ENCODE peak calls at places on chromosome 6, in five cellular contexts. D, E, O, G and L are unnamed samples.

GRCh38 chr6:136952714-136953260 is 30.7 kb downstream of the SLC35D3 start:
- DNase-seq in O (no peak), E (no peak), D (no peak), G (no peak), L (peak; percentile 59)

GRCh38 chr6:38572186-38572813 is 67.4 kb downstream of the BTBD9 start:
- DNase-seq in O (no peak), G (no peak), E (no peak), D (peak; percentile 41), L (no peak)

GRCh38 chr6:56802570-56802969 is 152.3 kb upstream of the BEND6 start:
- DNase-seq in E (peak; percentile 42), D (no peak), G (no peak), O (no peak), L (no peak)

GRCh38 chr6:118100763-118101162 is 193.7 kb downstream of the SLC35F1 start:
- DNase-seq in G (no peak), E (no peak), D (no peak), O (no peak), L (no peak)

GRCh38 chr6:166419717-166420116 is 37.0 kb upstream of the MPC1 start:
- DNase-seq in G (no peak), E (no peak), D (no peak), O (no peak), L (no peak)

GRCh38 chr6:132830236-132830799 is 15.9 kb downstream of the RPS12 start:
- DNase-seq in E (no peak), O (no peak), G (no peak), D (no peak), L (no peak)

GRCh38 chr6:161544801-161545490 is 271.1 kb upstream of the AGPAT4 start:
- DNase-seq in E (no peak), D (no peak), O (no peak), G (no peak), L (no peak)

GRCh38 chr6:124535299-124535698 is 426.9 kb upstream of the RNF217 start:
- DNase-seq in D (no peak), G (no peak), O (no peak), E (no peak), L (no peak)

GRCh38 chr6:85250586-85251216 is 199.2 kb upstream of the NT5E start:
- DNase-seq in E (no peak), D (no peak), G (no peak), O (no peak), L (no peak)

GRCh38 chr6:26250806-26251075 is 114.3 kb upstream of the BTN3A2 start:
- DNase-seq in E (no peak), D (no peak), G (no peak), O (no peak), L (no peak)

GRCh38 chr6:25991785-25992412 is 29.3 kb downstream of the TRIM38 start:
- DNase-seq in E (peak; percentile 51), D (peak; percentile 87), G (peak; percentile 91), O (peak; percentile 80), L (peak; percentile 86)

GRCh38 chr6:133890941-133891813 is 2.3 kb downstream of the TCF21 start:
- DNase-seq in G (no peak), O (no peak), D (no peak), E (no peak), L (peak; percentile 89)

GRCh38 chr6:18207438-18207837 is 52.2 kb downstream of the KDM1B start:
- DNase-seq in D (no peak), E (no peak), G (no peak), O (no peak), L (no peak)

GRCh38 chr6:21587182-21587924 is 6.2 kb upstream of the SOX4 start:
- DNase-seq in E (peak; percentile 73), O (peak; percentile 79), D (peak; percentile 82), G (peak; percentile 87), L (peak; percentile 86)

GRCh38 chr6:125190667-125191066 is 37.1 kb downstream of the TPD52L1 start:
- DNase-seq in G (no peak), O (no peak), D (no peak), E (no peak), L (no peak)

GRCh38 chr6:3987072-3987471 is 91.9 kb downstream of the FAM217A start:
- DNase-seq in D (no peak), E (no peak), O (peak; percentile 38), G (no peak), L (no peak)

GRCh38 chr6:149938571-149939462 is 3.0 kb upstream of the ULBP2 start:
- DNase-seq in E (no peak), D (peak; percentile 83), G (peak; percentile 77), O (no peak), L (peak; percentile 84)

GRCh38 chr6:34819571-34820480 is 27.9 kb downstream of the BLTP3A start:
- DNase-seq in E (no peak), G (no peak), D (no peak), O (no peak), L (no peak)

GRCh38 chr6:139135578-139136545 is 982 bp downstream of the HECA start:
- DNase-seq in G (peak; percentile 86), E (peak; percentile 39), D (peak; percentile 62), O (peak; percentile 55), L (peak; percentile 73)

GRCh38 chr6:46014511-46015118 is 1.0 kb downstream of the CLIC5 start:
- DNase-seq in D (no peak), O (no peak), G (no peak), E (no peak), L (peak; percentile 65)

GRCh38 chr6:158387036-158387435 is 74.8 kb downstream of the TULP4 start:
- DNase-seq in G (no peak), E (no peak), O (no peak), D (no peak), L (no peak)
- TF ChIP-seq CTCF in G (no peak), E (peak; percentile 8), O (no peak), D (peak; percentile 20), L (no peak)

GRCh38 chr6:27287751-27288135 is 24.3 kb downstream of the POM121L2 start:
- DNase-seq in G (no peak), E (no peak), O (no peak), D (no peak), L (no peak)
- H3K27me3 ChIP-seq in G (peaks cover 100% of the 10 kb centered on the region), E (no peaks in the 10 kb centered on the region), O (no peaks in the 10 kb centered on the region), D (no peaks in the 10 kb centered on the region), L (peaks cover 76% of the 10 kb centered on the region)

DNA sequence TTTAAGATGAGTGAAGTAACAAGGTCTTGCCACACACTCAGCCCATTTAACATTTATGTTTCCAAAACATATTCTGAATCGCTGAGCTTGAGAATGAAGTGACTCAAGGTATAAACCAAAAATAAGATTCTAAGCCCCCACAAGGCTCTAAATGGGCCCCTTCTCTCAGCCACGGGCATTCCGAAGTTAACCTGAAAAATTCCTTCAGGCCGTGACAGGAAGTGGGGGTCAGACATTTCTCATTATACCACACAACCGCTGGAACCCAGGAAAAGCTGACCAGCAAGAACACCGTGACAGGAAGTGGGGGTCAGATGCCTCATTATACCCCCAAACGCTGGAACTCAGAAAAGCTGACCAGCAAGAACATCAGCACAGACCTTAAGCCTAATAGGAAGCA is 247.9 kb downstream of the ERMARD start:
- DNase-seq in E (no peak), D (no peak), G (no peak), O (no peak), L (no peak)
- TF ChIP-seq CTCF in E (no peak), D (no peak), G (no peak), O (no peak), L (no peak)

GRCh38 chr6:99591673-99592364 is 14.8 kb upstream of the PRDM13 start:
- DNase-seq in D (no peak), E (no peak), G (no peak), O (no peak), L (no peak)
- H3K27me3 ChIP-seq in D (peaks cover 1% of the 10 kb centered on the region), E (peaks cover 39% of the 10 kb centered on the region), G (peaks cover 95% of the 10 kb centered on the region), O (no peaks in the 10 kb centered on the region), L (peaks cover 77% of the 10 kb centered on the region)

GRCh38 chr6:163404825-163405265 is 9.7 kb upstream of the QKI start:
- DNase-seq in O (peak; percentile 69), D (no peak), G (no peak), E (no peak), L (peak; percentile 60)

GRCh38 chr6:163408352-163408991 is 6.0 kb upstream of the QKI start:
- DNase-seq in D (no peak), O (no peak), G (no peak), E (no peak), L (no peak)

GRCh38 chr6:163406830-163407229 is 7.7 kb upstream of the QKI start:
- DNase-seq in G (no peak), D (no peak), O (no peak), E (no peak), L (no peak)

GRCh38 chr6:163406320-163406719 is 8.2 kb upstream of the QKI start:
- DNase-seq in G (no peak), E (no peak), D (no peak), O (no peak), L (no peak)

GRCh38 chr6:163405412-163406309 is 8.9 kb upstream of the QKI start:
- DNase-seq in O (peak; percentile 81), G (peak; percentile 84), D (peak; percentile 36), E (no peak), L (peak; percentile 62)
- TF ChIP-seq CTCF in O (no peak), G (no peak), D (no peak), E (no peak), L (no peak)

DNA sequence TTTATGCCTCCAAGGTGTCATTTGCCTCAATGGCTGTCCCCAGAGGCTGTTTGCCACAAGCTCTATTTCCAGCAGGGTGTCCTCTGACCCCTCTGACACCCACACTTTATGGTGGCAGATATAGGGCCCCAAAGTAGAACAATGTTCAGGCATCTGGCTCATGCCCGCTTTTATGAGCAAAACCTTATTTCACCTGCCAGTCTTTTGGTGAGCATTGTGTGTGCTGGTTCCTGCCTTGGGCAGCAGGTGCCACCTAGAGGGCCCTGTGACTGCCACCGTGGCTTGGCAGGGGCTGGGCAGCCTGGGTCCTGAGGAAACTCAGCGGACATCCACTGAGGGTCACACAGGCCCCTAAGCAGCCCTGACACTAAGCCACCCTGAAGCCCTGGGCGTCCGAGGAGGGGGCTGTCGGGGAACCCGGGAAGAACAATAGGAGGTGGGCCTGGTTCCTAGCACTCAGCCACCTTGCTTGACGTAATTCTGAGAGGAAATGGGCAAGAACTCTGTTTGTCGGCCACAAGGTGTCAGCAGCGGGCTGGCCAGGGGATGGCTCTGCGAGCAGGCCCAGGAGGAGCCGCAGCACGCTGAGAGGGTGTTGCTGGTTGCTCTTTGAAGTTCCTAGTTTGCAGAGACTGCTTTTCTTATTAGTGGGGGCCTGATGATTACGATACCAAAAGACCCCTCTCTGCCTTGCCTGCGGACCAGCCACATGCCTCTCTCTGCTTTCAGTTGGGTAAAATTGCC is 148.9 kb downstream of the SCML4 start:
- DNase-seq in D (peak; percentile 86), G (peak; percentile 87), E (peak; percentile 71), O (peak; percentile 83), L (peak; percentile 95)
- H3K27me3 ChIP-seq in D (no peaks in the 10 kb centered on the region), G (peaks cover 3% of the 10 kb centered on the region), E (no peaks in the 10 kb centered on the region), O (no peaks in the 10 kb centered on the region), L (no peaks in the 10 kb centered on the region)

DNA sequence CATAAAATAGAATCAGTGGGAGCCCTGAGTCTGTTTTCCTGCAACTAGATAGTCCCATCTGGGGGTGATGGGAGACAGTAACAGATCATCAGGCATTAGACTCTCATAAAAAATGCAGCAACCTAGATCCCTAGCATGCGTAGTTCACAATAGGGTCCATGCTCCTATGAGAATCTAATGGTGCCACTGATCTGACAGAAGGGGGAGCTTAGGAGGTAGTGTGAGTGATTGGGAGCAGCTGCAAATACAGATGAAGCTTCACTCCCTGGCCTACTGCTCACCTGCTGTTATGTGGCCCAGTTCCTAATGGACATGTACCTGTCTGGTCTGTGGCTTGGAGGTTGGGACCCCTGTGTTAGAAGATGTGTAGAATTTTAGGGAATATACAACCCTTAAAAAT is 904.5 kb upstream of the EPHA7 start:
- DNase-seq in G (no peak), D (no peak), O (no peak), E (no peak), L (no peak)
- TF ChIP-seq CTCF in G (no peak), D (no peak), O (no peak), E (peak; percentile 43), L (no peak)

GRCh38 chr6:143971453-143971852 is 36.6 kb downstream of the PLAGL1 start:
- DNase-seq in D (no peak), G (no peak), O (no peak), E (no peak), L (no peak)
- H3K27me3 ChIP-seq in D (no peaks in the 10 kb centered on the region), G (no peaks in the 10 kb centered on the region), O (no peaks in the 10 kb centered on the region), E (no peaks in the 10 kb centered on the region), L (no peaks in the 10 kb centered on the region)

GRCh38 chr6:66662196-66662595 is 955.2 kb upstream of the EYS start:
- DNase-seq in O (no peak), D (no peak), E (no peak), G (no peak), L (no peak)
- TF ChIP-seq CTCF in O (no peak), D (no peak), E (peak; percentile 49), G (no peak), L (no peak)